ENCODE peak calls at places on chromosome 4, in seven cellular contexts. S, J, M, D, Q, W and N are unnamed samples.

GRCh38 chr4:188986271-188986689 is 847.0 kb downstream of the TRIML1 start:
- DNase-seq in S (no peak), D (peak; percentile 23), M (no peak), J (no peak), W (no peak), Q (peak; percentile 88), N (peak; percentile 83)

GRCh38 chr4:154416183-154416543 is 75.4 kb downstream of the DCHS2 start:
- DNase-seq in W (no peak), M (peak; percentile 38), Q (no peak), D (no peak), J (no peak), S (no peak), N (peak; percentile 1)

GRCh38 chr4:22417408-22417807 is 98.5 kb downstream of the ADGRA3 start:
- DNase-seq in W (no peak), S (no peak), J (no peak), M (no peak), D (no peak), Q (no peak), N (no peak)

GRCh38 chr4:52846502-52846901 is 15.6 kb upstream of the RASL11B start:
- DNase-seq in S (no peak), D (no peak), J (no peak), Q (no peak), W (no peak), M (no peak), N (no peak)

GRCh38 chr4:136476773-136477172 is 1055.5 kb downstream of the PCDH18 start:
- DNase-seq in S (no peak), J (no peak), M (no peak), Q (no peak), D (no peak), W (no peak), N (no peak)

GRCh38 chr4:36823199-36823967 is 421.2 kb upstream of the NWD2 start:
- DNase-seq in D (no peak), W (no peak), M (no peak), S (no peak), Q (peak; percentile 5), J (no peak), N (no peak)

GRCh38 chr4:39763714-39764572 is 66.0 kb downstream of the UBE2K start:
- DNase-seq in D (no peak), S (no peak), W (no peak), M (no peak), Q (no peak), J (no peak), N (no peak)

GRCh38 chr4:38902695-38903094 is 35.1 kb downstream of the FAM114A1 start:
- DNase-seq in D (peak; percentile 12), Q (peak; percentile 34), S (no peak), J (no peak), W (no peak), M (no peak), N (peak; percentile 16)

GRCh38 chr4:159428293-159428692 is 325.4 kb downstream of the RAPGEF2 start:
- DNase-seq in D (no peak), J (no peak), M (no peak), W (no peak), Q (no peak), S (no peak), N (no peak)

GRCh38 chr4:38322709-38323108 is 341.3 kb upstream of the KLF3 start:
- DNase-seq in W (no peak), M (no peak), D (peak; percentile 80), Q (peak; percentile 87), J (no peak), S (no peak), N (peak; percentile 89)

GRCh38 chr4:140163029-140163810 is 9.2 kb upstream of the MAML3 start:
- DNase-seq in D (peak; percentile 57), W (no peak), J (no peak), M (no peak), Q (peak; percentile 46), S (no peak), N (peak; percentile 73)

GRCh38 chr4:13721894-13722293 is 94.4 kb upstream of the BOD1L1 start:
- DNase-seq in Q (no peak), S (no peak), J (no peak), D (no peak), W (no peak), M (no peak), N (no peak)